ENCODE peak calls at places on chromosomes 2 and 18, in five cellular contexts. V is left ventricle myocardium inferior, Y is adrenal gland, A is PC-3, G is foreskin fibroblast. U is an unnamed sample.

GRCh38 chr2:203442463-203442862 is 92.6 kb downstream of the RAPH1 start:
- DNase-seq in V (no peak), Y (no peak), A (no peak), G (no peak), U (no peak)

GRCh38 chr2:20175267-20175666 is 49.7 kb downstream of the SDC1 start:
- DNase-seq in V (no peak), Y (no peak), A (no peak), G (no peak), U (no peak)

GRCh38 chr2:5791371-5791770 is 99.2 kb downstream of the SOX11 start:
- DNase-seq in V (no peak), Y (no peak), A (peak), G (no peak), U (no peak)

GRCh38 chr18:23646282-23646681 is 16.4 kb downstream of the ANKRD29 start:
- DNase-seq in V (no peak), Y (no peak), A (no peak), G (no peak), U (no peak)

GRCh38 chr2:94996401-94997100 is 29.0 kb upstream of the MAL start:
- DNase-seq in V (no peak), Y (no peak), A (no peak), G (no peak), U (no peak)

GRCh38 chr2:205681836-205682238 is 464 bp upstream of the NRP2 start:
- DNase-seq in V (no peak), Y (peak), A (peak), G (no peak), U (no peak)

GRCh38 chr2:180722551-180723239 is 257.7 kb upstream of the UBE2E3 start:
- DNase-seq in V (no peak), Y (no peak), A (peak), G (peak), U (peak)

GRCh38 chr2:61759718-61760117 is 94.1 kb downstream of the FAM161A start:
- DNase-seq in V (no peak), Y (no peak), A (peak), G (peak), U (no peak)

GRCh38 chr2:47077442-47078117 is 77.5 kb downstream of the STPG4 start:
- DNase-seq in V (no peak), Y (no peak), A (no peak), G (no peak), U (no peak)

GRCh38 chr2:241469746-241470145 is 38.6 kb downstream of the STK25 start:
- DNase-seq in V (no peak), Y (no peak), A (no peak), G (no peak), U (no peak)

DNA sequence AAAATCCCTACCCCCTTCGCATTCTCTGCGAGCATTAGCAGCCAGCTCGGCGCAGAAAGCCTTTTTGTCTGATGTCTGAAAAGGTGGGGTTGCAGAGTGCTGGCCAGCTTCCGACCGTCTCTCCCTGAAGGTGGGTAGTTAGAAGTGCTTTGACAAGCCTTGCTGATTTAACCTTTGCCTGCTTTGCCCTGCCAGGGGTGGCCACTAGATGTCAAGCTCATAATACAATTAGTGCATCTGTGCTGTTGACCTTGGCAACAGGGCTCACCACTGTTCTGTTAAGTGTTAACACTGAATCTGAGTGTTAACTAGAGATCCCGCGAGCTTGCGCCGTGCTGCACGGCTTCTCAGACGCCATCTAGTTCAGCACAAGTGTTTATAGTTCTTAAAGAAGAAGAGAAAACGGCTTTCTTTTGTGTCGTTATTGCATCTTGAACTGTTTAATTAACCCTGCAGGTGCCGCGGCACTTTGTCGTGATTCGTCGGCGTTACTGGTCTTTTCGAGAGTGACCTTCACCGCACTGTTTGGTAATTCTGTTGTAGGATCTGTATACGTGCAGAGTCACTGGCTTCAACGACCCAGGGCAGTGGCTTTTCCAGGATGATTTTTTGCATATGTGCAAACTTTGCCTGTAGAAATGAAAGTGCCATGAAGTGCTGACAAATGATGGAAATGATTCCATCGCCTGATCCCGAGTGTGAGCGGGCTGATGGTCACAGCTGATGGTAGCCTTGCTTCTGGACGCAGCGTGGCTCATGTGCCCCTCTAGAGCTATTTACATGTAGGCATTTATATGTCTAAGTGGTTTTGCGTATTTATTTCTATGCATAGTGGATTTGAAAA is 5.5 kb downstream of the SALL3 start:
- DNase-seq in V (no peak), Y (peak), A (peak), G (no peak), U (no peak)
- TF ChIP-seq CTCF in V (peak), Y (peak), A (peak), G (no peak), U (no peak)

GRCh38 chr18:54647176-54647575 is 56.1 kb downstream of the DYNAP start:
- DNase-seq in V (no peak), Y (no peak), A (peak), G (no peak), U (no peak)
- TF ChIP-seq CTCF in V (no peak), Y (no peak), A (peak), G (no peak), U (no peak)

GRCh38 chr18:51137891-51138290 is 59.6 kb downstream of the MEX3C start:
- DNase-seq in V (no peak), Y (no peak), A (no peak), G (no peak), U (no peak)

GRCh38 chr18:51137051-51137729 is 60.3 kb downstream of the MEX3C start:
- DNase-seq in V (no peak), Y (no peak), A (no peak), G (no peak), U (no peak)

GRCh38 chr18:51134721-51135120 is 62.8 kb downstream of the MEX3C start:
- DNase-seq in V (no peak), Y (no peak), A (no peak), G (no peak), U (no peak)

GRCh38 chr18:51135361-51135760 is 62.1 kb downstream of the MEX3C start:
- DNase-seq in V (no peak), Y (peak), A (peak), G (peak), U (peak)

DNA sequence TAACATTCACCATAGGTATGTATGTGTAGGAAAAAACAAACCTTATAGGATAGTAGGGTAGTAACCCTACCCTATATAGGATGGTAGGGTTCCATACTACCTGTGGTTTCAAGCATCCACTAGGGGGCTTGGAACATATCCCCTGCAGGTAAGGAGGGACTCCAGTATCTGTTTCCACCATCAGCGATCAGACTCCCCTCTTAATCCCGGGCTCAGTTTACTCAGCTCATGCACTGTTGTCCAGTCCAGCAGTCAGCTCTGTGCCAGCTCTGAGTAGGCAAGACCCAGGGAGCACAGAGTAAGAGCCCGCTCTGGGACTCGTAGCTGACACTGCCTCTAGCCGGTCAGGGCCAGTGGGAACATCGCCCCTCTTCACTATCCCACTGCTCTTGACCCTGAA is 61.7 kb downstream of the MEX3C start:
- DNase-seq in V (no peak), Y (no peak), A (peak), G (no peak), U (no peak)
- TF ChIP-seq CTCF in V (peak), Y (no peak), A (no peak), G (peak), U (peak)

DNA sequence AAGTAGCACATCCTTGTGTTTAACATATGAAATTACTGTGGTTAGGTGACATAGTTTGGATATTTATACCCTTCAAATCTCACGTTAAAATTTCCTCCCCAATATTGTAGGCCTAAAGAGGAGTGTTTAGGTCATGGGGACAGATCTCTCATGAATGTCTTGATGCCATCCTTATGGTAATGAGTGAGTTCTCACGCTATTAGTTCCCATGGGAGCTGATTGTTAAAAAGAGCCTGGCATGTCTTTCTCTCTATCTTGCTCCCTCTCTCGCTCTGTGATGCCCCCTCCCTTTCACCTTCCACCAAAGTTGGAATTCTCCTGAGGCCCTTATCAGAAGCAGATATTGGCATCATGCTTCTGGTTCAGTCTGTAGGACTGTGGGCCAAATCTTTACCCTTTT is 660.1 kb downstream of the ADCYAP1 start:
- DNase-seq in V (no peak), Y (no peak), A (no peak), G (no peak), U (no peak)
- TF ChIP-seq CTCF in V (no peak), Y (no peak), A (no peak), G (no peak), U (no peak)

DNA sequence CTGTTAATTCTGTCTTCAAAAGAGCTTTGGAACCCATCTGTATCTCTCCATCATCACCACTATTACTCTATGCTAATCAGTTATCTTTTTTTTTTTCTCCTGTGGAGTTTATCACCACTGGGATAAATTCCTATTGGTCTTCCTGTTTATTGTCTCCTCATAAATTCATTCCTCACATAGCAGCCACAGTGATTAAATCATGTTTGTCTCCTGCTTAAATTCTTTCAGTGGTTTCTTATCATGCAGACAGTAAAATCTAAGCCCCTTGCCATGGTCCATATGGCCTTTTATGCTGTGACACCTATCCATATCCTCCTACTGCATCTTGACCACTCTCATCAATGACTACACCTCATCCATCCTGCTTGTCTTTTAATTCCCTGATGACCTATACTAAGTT is 239.8 kb upstream of the ZEB2 start:
- DNase-seq in V (no peak), Y (no peak), A (no peak), G (no peak), U (no peak)
- TF ChIP-seq CTCF in V (no peak), Y (no peak), A (no peak), G (no peak), U (no peak)

GRCh38 chr2:208948073-208948472 is 475.8 kb upstream of the MAP2 start:
- DNase-seq in V (no peak), Y (no peak), A (no peak), G (no peak), U (no peak)
- TF ChIP-seq CTCF in V (no peak), Y (no peak), A (no peak), G (no peak), U (no peak)

GRCh38 chr18:35920623-35921022 is 51.9 kb upstream of the RMP24 start:
- DNase-seq in V (no peak), Y (no peak), A (no peak), G (no peak), U (no peak)

GRCh38 chr18:35919179-35919578 is 53.3 kb upstream of the RMP24 start:
- DNase-seq in V (no peak), Y (no peak), A (no peak), G (no peak), U (no peak)

GRCh38 chr18:35927431-35927830 is 45.0 kb upstream of the RMP24 start:
- DNase-seq in V (no peak), Y (no peak), A (peak), G (no peak), U (no peak)

GRCh38 chr18:35926884-35927283 is 45.6 kb upstream of the RMP24 start:
- DNase-seq in V (no peak), Y (no peak), A (no peak), G (no peak), U (no peak)

GRCh38 chr18:35923939-35924338 is 48.5 kb upstream of the RMP24 start:
- DNase-seq in V (no peak), Y (no peak), A (no peak), G (no peak), U (no peak)
- TF ChIP-seq CTCF in V (no peak), Y (no peak), A (no peak), G (no peak), U (no peak)

GRCh38 chr2:65800998-65801397 is 368.6 kb upstream of the SPRED2 start:
- DNase-seq in V (no peak), Y (no peak), A (peak), G (no peak), U (no peak)
- TF ChIP-seq CTCF in V (peak), Y (peak), A (peak), G (peak), U (peak)

GRCh38 chr2:148674063-148675020 is 29.8 kb downstream of the EPC2 start:
- DNase-seq in V (no peak), Y (no peak), A (peak), G (no peak), U (no peak)
- TF ChIP-seq CTCF in V (peak), Y (peak), A (peak), G (peak), U (peak)